ENCODE peak calls at places on chromosomes 1 and 21, in four cellular contexts. Q is H1, O is K562, P is WTC11. D is an unnamed sample.

GRCh38 chr1:95041491-95042165 is 31.1 kb downstream of the ALG14 start:
- DNase-seq in O (peak), Q (no peak), P (no peak), D (peak)

GRCh38 chr1:182056596-182057366 is 4.7 kb downstream of the ZNF648 start:
- DNase-seq in P (peak), O (no peak), Q (no peak), D (no peak)

GRCh38 chr1:195790514-195791168 is 817.6 kb downstream of the KCNT2 start:
- DNase-seq in P (no peak), O (no peak), Q (no peak), D (no peak)

GRCh38 chr1:46519209-46519608 is 29.6 kb downstream of the DMBX1 start:
- DNase-seq in P (no peak), O (peak), Q (no peak), D (no peak)

GRCh38 chr1:101846820-101847219 is 149.9 kb downstream of the OLFM3 start:
- DNase-seq in P (peak), Q (peak), O (no peak), D (peak)

GRCh38 chr21:33411949-33412430 is 8.8 kb downstream of the IFNGR2 start:
- DNase-seq in O (no peak), Q (no peak), P (no peak), D (no peak)

GRCh38 chr1:55276671-55277376 is 61.7 kb upstream of the USP24 start:
- DNase-seq in P (no peak), O (peak), Q (no peak), D (no peak)

GRCh38 chr1:179197690-179198297 is 31.7 kb downstream of the ABL2 start:
- DNase-seq in P (no peak), Q (no peak), O (no peak), D (no peak)

GRCh38 chr1:25805863-25806225 is 5.9 kb downstream of the SELENON start:
- DNase-seq in O (no peak), P (no peak), Q (no peak), D (no peak)

GRCh38 chr1:214957330-214958137 is 125.0 kb upstream of the KCNK2 start:
- DNase-seq in O (no peak), P (no peak), Q (no peak), D (no peak)

GRCh38 chr1:20058531-20058930 is 11.5 kb upstream of the PLA2G5 start:
- DNase-seq in O (no peak), P (no peak), Q (peak), D (no peak)

GRCh38 chr1:9655127-9655723 is 3.7 kb downstream of the PIK3CD start:
- DNase-seq in P (no peak), O (peak), Q (no peak), D (no peak)

GRCh38 chr1:230240446-230241076 is 173.5 kb downstream of the GALNT2 start:
- DNase-seq in P (no peak), O (no peak), Q (no peak), D (no peak)

GRCh38 chr1:28246427-28246832 is 10.5 kb downstream of the ATP5IF1 start:
- DNase-seq in Q (no peak), P (no peak), O (no peak), D (no peak)

GRCh38 chr1:201383647-201384405 is 6.3 kb upstream of the TNNT2 start:
- DNase-seq in O (no peak), P (no peak), Q (no peak), D (no peak)

GRCh38 chr1:117171900-117172501 is 38.7 kb downstream of the VTCN1 start:
- DNase-seq in P (no peak), O (no peak), Q (no peak), D (no peak)

GRCh38 chr1:37691497-37692077 is 729 bp upstream of the CDCA8 start:
- DNase-seq in Q (no peak), P (peak), O (peak), D (peak)

GRCh38 chr1:1889090-1889750 is 1.7 kb downstream of the GNB1 start:
- DNase-seq in O (no peak), P (no peak), Q (no peak), D (no peak)

GRCh38 chr1:1038694-1039093 is 18.8 kb downstream of the AGRN start:
- DNase-seq in P (no peak), O (no peak), Q (no peak), D (no peak)

GRCh38 chr1:100360790-100361232 is 8.5 kb downstream of the CDC14A start:
- DNase-seq in O (peak), Q (no peak), P (no peak), D (no peak)

GRCh38 chr1:52588535-52588934 is 13.6 kb upstream of the GPX7 start:
- DNase-seq in Q (no peak), O (no peak), P (no peak), D (no peak)

GRCh38 chr1:29415156-29415830 is 179.0 kb downstream of the PTPRU start:
- DNase-seq in P (peak), Q (peak), O (peak), D (peak)

GRCh38 chr1:216466162-216466801 is 43.0 kb upstream of the USH2A start:
- DNase-seq in P (no peak), Q (no peak), O (no peak), D (no peak)

GRCh38 chr1:183450086-183450485 is 22.2 kb upstream of the SMG7 start:
- DNase-seq in P (no peak), Q (no peak), O (no peak), D (no peak)

GRCh38 chr1:145858238-145858936 is 494 bp downstream of the PIAS3 start:
- DNase-seq in O (peak), P (peak), Q (peak), D (peak)

GRCh38 chr1:168093616-168094015 is 43.1 kb downstream of the GPR161 start:
- DNase-seq in P (no peak), O (no peak), Q (no peak), D (no peak)
- TF ChIP-seq TEAD4 in P (no peak), O (no peak), Q (no peak), D (no peak)

GRCh38 chr1:184986250-184986649 is 11.9 kb upstream of the NIBAN1 start:
- DNase-seq in P (no peak), Q (no peak), O (no peak), D (no peak)

GRCh38 chr1:184982002-184982954 is 8.0 kb upstream of the NIBAN1 start:
- DNase-seq in O (peak), Q (peak), P (peak), D (peak)
- TF ChIP-seq TEAD4 in O (no peak), Q (no peak), P (no peak), D (no peak)

GRCh38 chr21:18265955-18266354 is 21.3 kb downstream of the CHODL start:
- DNase-seq in O (no peak), P (no peak), Q (no peak), D (no peak)
- TF ChIP-seq TEAD4 in O (no peak), P (no peak), Q (no peak), D (no peak)

GRCh38 chr21:44880762-44881585 is 7.5 kb upstream of the PTTG1IP start:
- DNase-seq in Q (no peak), O (no peak), P (no peak), D (no peak)
- TF ChIP-seq TEAD4 in Q (no peak), O (no peak), P (no peak), D (no peak)

GRCh38 chr1:247338723-247339270 is 7.1 kb upstream of the ZNF496 start:
- DNase-seq in O (no peak), P (no peak), Q (no peak), D (no peak)

GRCh38 chr1:247335871-247336270 is 4.2 kb upstream of the ZNF496 start:
- DNase-seq in P (peak), Q (no peak), O (no peak), D (no peak)

GRCh38 chr1:247336390-247336789 is 4.7 kb upstream of the ZNF496 start:
- DNase-seq in P (no peak), Q (no peak), O (no peak), D (no peak)

GRCh38 chr1:247337961-247338360 is 6.3 kb upstream of the ZNF496 start:
- DNase-seq in O (no peak), P (no peak), Q (no peak), D (no peak)

DNA sequence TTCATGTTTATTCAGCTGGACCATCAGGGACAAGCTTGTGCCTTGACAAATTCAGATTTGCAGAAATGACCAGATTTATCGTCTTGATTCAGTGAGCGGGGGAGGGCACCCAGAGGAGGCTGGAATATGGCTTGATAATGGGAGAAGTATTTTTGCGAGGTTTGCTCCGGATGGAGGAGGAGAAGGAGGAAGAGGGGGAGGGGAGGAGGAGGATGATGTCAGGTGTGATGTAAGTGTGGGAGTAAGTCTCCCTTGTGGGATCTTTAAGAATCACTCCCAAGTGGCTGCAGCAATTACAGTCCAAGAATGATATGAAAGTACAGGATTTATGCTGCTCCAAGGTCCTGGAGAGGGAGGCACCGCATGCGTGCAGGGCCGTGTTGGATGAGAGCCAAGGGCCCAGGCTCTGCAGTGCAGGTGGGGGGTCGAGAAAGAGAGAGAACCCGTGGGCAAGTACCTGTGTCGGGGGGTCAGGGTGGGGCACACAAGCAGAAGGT is 5.6 kb upstream of the ZNF496 start:
- DNase-seq in Q (no peak), O (peak), P (no peak), D (no peak)
- TF ChIP-seq TEAD4 in Q (no peak), O (no peak), P (no peak), D (no peak)

DNA sequence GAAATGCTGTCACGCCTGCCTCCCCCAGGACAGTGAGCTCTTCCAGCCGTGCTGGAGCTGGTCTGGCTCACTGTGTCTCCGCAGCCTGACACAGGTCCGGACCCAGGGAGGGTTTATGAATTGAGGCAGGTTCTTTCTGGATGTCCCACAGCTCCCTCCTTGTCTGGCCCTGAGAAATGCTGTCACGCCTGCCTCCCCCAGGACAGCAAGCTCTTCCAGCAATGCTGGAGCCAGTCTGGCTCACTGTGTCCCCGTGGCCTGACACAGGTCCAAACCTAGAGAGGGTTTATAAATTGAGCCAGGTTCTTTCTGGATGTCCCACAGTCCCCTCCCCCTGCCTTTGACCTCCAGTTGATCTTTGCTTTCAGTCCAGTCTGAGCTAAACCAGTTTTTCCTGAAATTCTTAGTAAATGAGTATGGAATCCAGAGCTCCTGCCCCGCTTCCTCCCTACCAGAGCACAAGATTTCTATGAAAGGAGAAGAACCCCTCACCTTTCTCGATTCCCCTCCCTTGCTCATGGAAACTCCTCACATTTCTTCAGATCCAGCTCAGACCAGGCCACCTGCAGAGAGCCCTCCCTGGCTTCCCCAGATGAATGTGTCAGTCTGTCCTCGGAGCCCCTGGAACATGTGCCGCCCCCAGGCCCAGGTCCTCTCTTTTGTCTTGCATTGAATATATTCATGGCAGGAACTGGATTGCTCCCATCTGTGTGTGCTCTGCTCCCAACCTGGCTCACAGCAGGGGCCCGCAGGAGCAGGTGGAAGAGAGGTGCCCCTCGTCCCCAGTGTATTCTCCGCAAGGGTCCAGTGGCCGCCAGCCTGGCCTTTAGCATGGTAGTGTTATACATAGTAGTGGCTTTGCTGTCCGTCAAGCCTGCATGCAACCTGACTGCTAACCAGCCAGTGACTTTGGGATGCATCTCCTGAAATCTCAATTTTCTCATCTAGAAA is 116.3 kb downstream of the EPHB2 start:
- DNase-seq in Q (no peak), P (peak), O (no peak), D (no peak)
- TF ChIP-seq TEAD4 in Q (no peak), P (no peak), O (no peak), D (no peak)